ENCODE peak calls at places on chromosomes 4 and X, in five cellular contexts. One of them, this sample, is unnamed. For H3K27me3, the result is how much of the 10 kb centered on the place peaks cover.

GRCh38 chrX:148659481-148659880 is 159.1 kb downstream of the AFF2 start:
- DNase-seq in ascending aorta: no peak
- DNase-seq in thoracic aorta: no peak
- DNase-seq in ovary: no peak
- DNase-seq in Peyer's patch: no peak
- DNase-seq in this sample: no peak

GRCh38 chr4:53963336-53963735 is 101.1 kb downstream of the CHIC2 start:
- DNase-seq in ovary: no peak
- DNase-seq in Peyer's patch: no peak
- DNase-seq in thoracic aorta: no peak
- DNase-seq in ascending aorta: no peak
- DNase-seq in this sample: no peak

GRCh38 chr4:89306486-89307184 is 965 bp downstream of the GPRIN3 start:
- DNase-seq in ovary: no peak
- DNase-seq in Peyer's patch: no peak
- DNase-seq in thoracic aorta: no peak
- DNase-seq in ascending aorta: no peak
- DNase-seq in this sample: no peak

GRCh38 chr4:125522992-125523391 is 208.2 kb downstream of the FAT4 start:
- DNase-seq in thoracic aorta: no peak
- DNase-seq in ascending aorta: no peak
- DNase-seq in ovary: no peak
- DNase-seq in Peyer's patch: no peak
- DNase-seq in this sample: no peak

GRCh38 chr4:2831611-2832308 is 11.9 kb upstream of the ADD1 start:
- DNase-seq in ascending aorta: peak
- DNase-seq in ovary: peak
- DNase-seq in Peyer's patch: no peak
- DNase-seq in thoracic aorta: peak
- DNase-seq in this sample: peak

GRCh38 chr4:62162606-62163005 is 962.5 kb downstream of the ADGRL3 start:
- DNase-seq in Peyer's patch: no peak
- DNase-seq in ascending aorta: no peak
- DNase-seq in thoracic aorta: no peak
- DNase-seq in ovary: no peak
- DNase-seq in this sample: no peak

GRCh38 chr4:24912252-24913098 is at the start of gene CCDC149:
- DNase-seq in Peyer's patch: peak
- DNase-seq in thoracic aorta: peak
- DNase-seq in ovary: peak
- DNase-seq in ascending aorta: peak
- DNase-seq in this sample: peak

GRCh38 chrX:1390621-1391369 is 1.1 kb downstream of the SLC25A6 start:
- DNase-seq in thoracic aorta: no peak
- DNase-seq in ovary: peak
- DNase-seq in ascending aorta: peak
- DNase-seq in Peyer's patch: peak
- DNase-seq in this sample: no peak

GRCh38 chrX:53321216-53321942 is 40.0 kb upstream of the IQSEC2 start:
- DNase-seq in ascending aorta: no peak
- DNase-seq in Peyer's patch: no peak
- DNase-seq in thoracic aorta: no peak
- DNase-seq in ovary: no peak
- DNase-seq in this sample: peak

GRCh38 chrX:41802958-41803357 is 79.0 kb downstream of the GPR82 start:
- DNase-seq in Peyer's patch: no peak
- DNase-seq in thoracic aorta: no peak
- DNase-seq in ascending aorta: no peak
- DNase-seq in ovary: no peak
- DNase-seq in this sample: peak

GRCh38 chrX:8988456-8988855 is 45.5 kb downstream of the FAM9B start:
- DNase-seq in thoracic aorta: peak
- DNase-seq in ovary: peak
- DNase-seq in ascending aorta: no peak
- DNase-seq in Peyer's patch: no peak
- DNase-seq in this sample: no peak

GRCh38 chr4:69896530-69897116 is 34.2 kb upstream of the CSN1S1 start:
- DNase-seq in ovary: no peak
- DNase-seq in Peyer's patch: no peak
- DNase-seq in thoracic aorta: no peak
- DNase-seq in ascending aorta: no peak
- DNase-seq in this sample: no peak

GRCh38 chrX:100413231-100413630 is 3.2 kb upstream of the PCDH19 start:
- DNase-seq in ovary: peak
- DNase-seq in Peyer's patch: no peak
- DNase-seq in thoracic aorta: no peak
- DNase-seq in ascending aorta: no peak
- DNase-seq in this sample: peak

GRCh38 chrX:131728295-131729145 is 184.6 kb downstream of the OR13H1 start:
- DNase-seq in ascending aorta: peak
- DNase-seq in ovary: peak
- DNase-seq in thoracic aorta: no peak
- DNase-seq in Peyer's patch: no peak
- DNase-seq in this sample: peak

GRCh38 chrX:18194688-18195087 is 26.0 kb downstream of the BEND2 start:
- DNase-seq in thoracic aorta: no peak
- DNase-seq in ovary: no peak
- DNase-seq in Peyer's patch: no peak
- DNase-seq in ascending aorta: no peak
- DNase-seq in this sample: no peak

GRCh38 chrX:124239911-124240310 is 92.5 kb upstream of the TEX13D start:
- DNase-seq in thoracic aorta: no peak
- DNase-seq in ovary: no peak
- DNase-seq in Peyer's patch: no peak
- DNase-seq in ascending aorta: no peak
- DNase-seq in this sample: no peak

GRCh38 chr4:146222313-146222712 is 8.0 kb downstream of the REELD1 start:
- DNase-seq in ovary: no peak
- DNase-seq in thoracic aorta: no peak
- DNase-seq in Peyer's patch: no peak
- DNase-seq in ascending aorta: no peak
- DNase-seq in this sample: no peak

GRCh38 chr4:151031831-151032605 is 16.9 kb upstream of the LRBA start:
- DNase-seq in ovary: no peak
- DNase-seq in Peyer's patch: no peak
- DNase-seq in ascending aorta: no peak
- DNase-seq in thoracic aorta: no peak
- DNase-seq in this sample: no peak

GRCh38 chr4:30719363-30720020 is 677 bp upstream of the PCDH7 start:
- DNase-seq in thoracic aorta: no peak
- DNase-seq in Peyer's patch: peak
- DNase-seq in ascending aorta: peak
- DNase-seq in ovary: peak
- DNase-seq in this sample: peak

GRCh38 chrX:43618376-43619205 is 37.5 kb upstream of the MAOA start:
- DNase-seq in ascending aorta: no peak
- DNase-seq in ovary: no peak
- DNase-seq in thoracic aorta: no peak
- DNase-seq in Peyer's patch: no peak
- DNase-seq in this sample: no peak

GRCh38 chrX:95029571-95029970 is 1355.6 kb downstream of the FAM133A start:
- DNase-seq in ovary: no peak
- DNase-seq in thoracic aorta: no peak
- DNase-seq in Peyer's patch: no peak
- DNase-seq in ascending aorta: no peak
- DNase-seq in this sample: no peak

GRCh38 chr4:110959041-110959643 is 336.3 kb upstream of the PITX2 start:
- DNase-seq in thoracic aorta: no peak
- DNase-seq in Peyer's patch: no peak
- DNase-seq in ascending aorta: no peak
- DNase-seq in ovary: no peak
- DNase-seq in this sample: no peak

GRCh38 chr4:37549003-37549402 is 137.2 kb downstream of the RELL1 start:
- DNase-seq in ovary: no peak
- DNase-seq in Peyer's patch: no peak
- DNase-seq in thoracic aorta: no peak
- DNase-seq in ascending aorta: no peak
- DNase-seq in this sample: no peak

GRCh38 chr4:1686440-1687036 is 2.4 kb upstream of the FAM53A start:
- DNase-seq in ascending aorta: no peak
- DNase-seq in thoracic aorta: no peak
- DNase-seq in ovary: peak
- DNase-seq in Peyer's patch: no peak
- DNase-seq in this sample: no peak

GRCh38 chrX:34943235-34943634 is 639 bp downstream of the FAM47B start:
- DNase-seq in ovary: no peak
- DNase-seq in Peyer's patch: peak
- DNase-seq in ascending aorta: no peak
- DNase-seq in thoracic aorta: no peak
- DNase-seq in this sample: no peak

GRCh38 chr4:36320130-36320902 is 38.9 kb downstream of the DTHD1 start:
- DNase-seq in thoracic aorta: no peak
- DNase-seq in ascending aorta: no peak
- DNase-seq in Peyer's patch: no peak
- DNase-seq in ovary: no peak
- DNase-seq in this sample: no peak

GRCh38 chr4:108828620-108829019 is 65.8 kb upstream of the ETNPPL start:
- DNase-seq in ovary: no peak
- DNase-seq in thoracic aorta: no peak
- DNase-seq in Peyer's patch: no peak
- DNase-seq in ascending aorta: no peak
- DNase-seq in this sample: no peak

GRCh38 chr4:10460313-10461047 is 3.3 kb upstream of the ZNF518B start:
- DNase-seq in Peyer's patch: no peak
- DNase-seq in ascending aorta: no peak
- DNase-seq in ovary: no peak
- DNase-seq in thoracic aorta: no peak
- DNase-seq in this sample: no peak
- H3K4me3 ChIP-seq in Peyer's patch: no peak
- H3K4me3 ChIP-seq in ascending aorta: no peak
- H3K4me3 ChIP-seq in ovary: no peak
- H3K4me3 ChIP-seq in thoracic aorta: peak
- H3K4me3 ChIP-seq in this sample: no peak

DNA sequence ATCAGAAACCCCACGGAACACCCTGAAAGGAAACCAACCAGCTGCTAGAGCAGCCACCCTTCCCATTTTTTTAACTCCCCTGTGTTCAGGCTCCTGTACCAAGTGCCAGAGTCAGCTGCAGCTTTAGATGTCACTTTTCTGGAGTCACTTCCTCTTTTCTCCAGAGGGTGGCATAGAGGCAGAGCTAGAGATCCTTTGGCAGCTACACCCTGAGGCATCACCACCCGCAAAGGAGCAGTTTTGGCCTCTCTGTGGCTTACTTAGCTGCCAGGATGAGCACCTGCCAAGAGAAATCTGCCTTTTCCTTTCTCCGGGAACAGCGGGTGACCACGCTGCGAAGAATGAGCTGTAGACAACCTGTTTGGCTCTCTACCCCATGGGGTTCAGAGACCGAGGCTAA is 58.0 kb upstream of the CHRDL1 start:
- DNase-seq in ascending aorta: no peak
- DNase-seq in Peyer's patch: no peak
- DNase-seq in ovary: no peak
- DNase-seq in thoracic aorta: no peak
- DNase-seq in this sample: peak
- H3K27me3 ChIP-seq in ascending aorta: under half
- H3K27me3 ChIP-seq in Peyer's patch: under half
- H3K27me3 ChIP-seq in ovary: under half
- H3K27me3 ChIP-seq in thoracic aorta: under half
- H3K27me3 ChIP-seq in this sample: under half

GRCh38 chr4:66555301-66555700 is 885.0 kb upstream of the EPHA5 start:
- DNase-seq in ascending aorta: no peak
- DNase-seq in thoracic aorta: no peak
- DNase-seq in ovary: no peak
- DNase-seq in Peyer's patch: no peak
- DNase-seq in this sample: no peak

GRCh38 chr4:66562276-66562806 is 892.1 kb upstream of the EPHA5 start:
- DNase-seq in ovary: no peak
- DNase-seq in Peyer's patch: no peak
- DNase-seq in ascending aorta: no peak
- DNase-seq in thoracic aorta: no peak
- DNase-seq in this sample: no peak

GRCh38 chr4:66554844-66555243 is 884.6 kb upstream of the EPHA5 start:
- DNase-seq in thoracic aorta: no peak
- DNase-seq in Peyer's patch: no peak
- DNase-seq in ovary: no peak
- DNase-seq in ascending aorta: no peak
- DNase-seq in this sample: no peak

GRCh38 chr4:66558651-66559050 is 888.4 kb upstream of the EPHA5 start:
- DNase-seq in Peyer's patch: no peak
- DNase-seq in ascending aorta: no peak
- DNase-seq in ovary: no peak
- DNase-seq in thoracic aorta: no peak
- DNase-seq in this sample: no peak

GRCh38 chr4:66556651-66557278 is 886.5 kb upstream of the EPHA5 start:
- DNase-seq in Peyer's patch: no peak
- DNase-seq in ovary: no peak
- DNase-seq in ascending aorta: no peak
- DNase-seq in thoracic aorta: no peak
- DNase-seq in this sample: no peak
- TF ChIP-seq CTCF in Peyer's patch: no peak
- TF ChIP-seq CTCF in ovary: no peak
- TF ChIP-seq CTCF in ascending aorta: no peak
- TF ChIP-seq CTCF in thoracic aorta: no peak
- TF ChIP-seq CTCF in this sample: no peak

DNA sequence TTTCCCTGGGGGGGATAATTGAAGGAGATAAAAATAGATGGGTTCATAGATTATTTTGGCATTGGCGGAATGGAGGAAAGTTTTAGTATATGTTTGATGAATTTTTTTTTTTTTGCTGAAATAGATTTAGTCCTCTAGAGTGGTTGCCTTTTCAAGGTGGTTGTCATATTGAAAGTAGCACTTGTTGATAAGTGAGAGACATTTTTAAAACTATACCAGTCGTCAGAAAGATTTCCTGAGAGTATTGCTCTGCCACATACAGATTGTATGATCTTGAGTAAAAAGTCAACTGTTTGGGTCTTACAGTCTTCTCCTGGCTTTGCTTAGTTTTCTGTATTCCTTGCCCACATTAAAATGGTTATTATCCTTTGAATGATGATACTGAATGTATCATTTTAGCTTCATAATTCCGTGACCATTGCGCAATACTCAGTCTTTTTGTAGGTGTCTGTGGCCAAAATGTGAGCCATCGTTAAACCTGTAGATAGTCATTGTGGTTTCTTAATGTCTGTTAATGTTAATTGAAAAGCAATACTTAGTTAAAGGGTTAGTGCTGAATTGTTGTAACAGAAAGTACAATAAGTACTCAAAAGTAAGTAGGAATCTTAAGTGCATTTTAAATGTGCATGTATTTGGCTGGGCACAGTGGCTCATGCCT is 7.2 kb downstream of the SMARCAD1 start:
- DNase-seq in Peyer's patch: no peak
- DNase-seq in ovary: no peak
- DNase-seq in ascending aorta: no peak
- DNase-seq in thoracic aorta: no peak
- DNase-seq in this sample: no peak
- H3K4me3 ChIP-seq in Peyer's patch: no peak
- H3K4me3 ChIP-seq in ovary: no peak
- H3K4me3 ChIP-seq in ascending aorta: no peak
- H3K4me3 ChIP-seq in thoracic aorta: no peak
- H3K4me3 ChIP-seq in this sample: no peak

GRCh38 chrX:97189668-97190067 is 306.0 kb downstream of the RPA4 start:
- DNase-seq in thoracic aorta: no peak
- DNase-seq in ascending aorta: no peak
- DNase-seq in ovary: no peak
- DNase-seq in Peyer's patch: no peak
- DNase-seq in this sample: no peak
- H3K27me3 ChIP-seq in thoracic aorta: under half
- H3K27me3 ChIP-seq in ascending aorta: under half
- H3K27me3 ChIP-seq in ovary: under half
- H3K27me3 ChIP-seq in Peyer's patch: under half
- H3K27me3 ChIP-seq in this sample: under half